ENCODE peak calls at places on chromosomes 4 and X, in five cellular contexts. N is ascending aorta, V is tibial artery, G is psoas muscle, D is adrenal gland. M is an unnamed sample. For H3K36me3, the result is how much of the 10 kb centered on the place peaks cover.

GRCh38 chr4:105140684-105141490 is 5.8 kb upstream of the TET2 start:
- DNase-seq in D (no peak), V (no peak), N (no peak), G (no peak), M (peak)

GRCh38 chr4:4386736-4387392 is at the start of gene NSG1:
- DNase-seq in N (no peak), V (no peak), D (no peak), G (no peak), M (no peak)

GRCh38 chrX:111560801-111561200 is 49.4 kb downstream of the SERTM2 start:
- DNase-seq in D (no peak), G (no peak), V (no peak), N (no peak), M (no peak)

GRCh38 chr4:118047043-118047442 is 12.8 kb downstream of the NDST3 start:
- DNase-seq in D (no peak), V (no peak), G (no peak), N (no peak), M (no peak)

GRCh38 chr4:152372444-152372843 is 163.4 kb downstream of the FBXW7 start:
- DNase-seq in D (no peak), N (no peak), G (no peak), V (no peak), M (no peak)

GRCh38 chrX:120768681-120769080 is 107.0 kb downstream of the CT47B1 start:
- DNase-seq in N (no peak), V (no peak), D (no peak), G (no peak), M (no peak)

GRCh38 chr4:36363024-36363423 is 81.6 kb downstream of the DTHD1 start:
- DNase-seq in V (no peak), N (no peak), G (no peak), D (no peak), M (no peak)

GRCh38 chrX:154800508-154801207 is 4.6 kb downstream of the MPP1 start:
- DNase-seq in G (no peak), V (no peak), N (no peak), D (no peak), M (no peak)

GRCh38 chr4:148686449-148686848 is 244.2 kb upstream of the NR3C2 start:
- DNase-seq in N (no peak), G (no peak), V (no peak), D (no peak), M (no peak)

GRCh38 chrX:152926279-152926678 is 28.4 kb downstream of the ZNF185 start:
- DNase-seq in N (no peak), D (peak), V (no peak), G (no peak), M (peak)

GRCh38 chr4:74578329-74578728 is 133.4 kb downstream of the AREG start:
- DNase-seq in G (no peak), D (no peak), V (no peak), N (no peak), M (no peak)

GRCh38 chrX:44343412-44343942 is at the start of gene EFHC2:
- DNase-seq in D (no peak), V (peak), G (peak), N (no peak), M (peak)

GRCh38 chr4:184705692-184706091 is 28.2 kb downstream of the CENPU start:
- DNase-seq in N (no peak), V (no peak), G (no peak), D (no peak), M (no peak)

GRCh38 chr4:58093352-58093751 is 983.2 kb upstream of the IGFBP7 start:
- DNase-seq in G (no peak), V (no peak), N (no peak), D (no peak), M (no peak)

GRCh38 chrX:133698298-133698697 is 283.0 kb upstream of the GPC4 start:
- DNase-seq in N (no peak), D (no peak), G (no peak), V (no peak), M (peak)

GRCh38 chrX:42022158-42022557 is 98.8 kb upstream of the CASK start:
- DNase-seq in N (no peak), G (no peak), D (no peak), V (no peak), M (no peak)

GRCh38 chr4:6424425-6424824 is 48.0 kb downstream of the PPP2R2C start:
- DNase-seq in G (no peak), D (no peak), V (no peak), N (no peak), M (no peak)

GRCh38 chr4:87865960-87866598 is 33.3 kb downstream of the MEPE start:
- DNase-seq in G (no peak), D (no peak), V (no peak), N (no peak), M (peak)

GRCh38 chr4:168484626-168485025 is 4.3 kb upstream of the DDX60L start:
- DNase-seq in G (no peak), V (no peak), D (no peak), N (no peak), M (peak)

GRCh38 chrX:50054147-50054546 is 131.8 kb downstream of the CLCN5 start:
- DNase-seq in V (no peak), N (no peak), D (no peak), G (no peak), M (no peak)

GRCh38 chr4:54548098-54548620 is 109.6 kb upstream of the KIT start:
- DNase-seq in V (no peak), N (no peak), G (no peak), D (no peak), M (no peak)

GRCh38 chr4:155676430-155676825 is 9.8 kb downstream of the GUCY1A1 start:
- DNase-seq in V (no peak), D (no peak), G (no peak), N (no peak), M (no peak)

GRCh38 chr4:1842993-1843448 is 12.9 kb downstream of the LETM1 start:
- DNase-seq in N (no peak), G (no peak), D (peak), V (no peak), M (no peak)

GRCh38 chr4:142312391-142312790 is 533.7 kb downstream of the INPP4B start:
- DNase-seq in G (no peak), V (no peak), D (no peak), N (no peak), M (no peak)

GRCh38 chrX:97057349-97057909 is 173.7 kb downstream of the RPA4 start:
- DNase-seq in V (no peak), N (no peak), G (no peak), D (no peak), M (no peak)

GRCh38 chr4:159282944-159283343 is 180.1 kb downstream of the RAPGEF2 start:
- DNase-seq in N (no peak), G (no peak), V (no peak), D (no peak), M (no peak)

GRCh38 chr4:156999175-156999517 is 27.5 kb upstream of the PDGFC start:
- DNase-seq in D (peak), V (peak), G (no peak), N (no peak), M (peak)

GRCh38 chr4:20532871-20533870 is 167.1 kb upstream of the PACRGL start:
- DNase-seq in N (no peak), D (no peak), V (no peak), G (no peak), M (peak)

GRCh38 chr4:183541081-183542045 is 36.5 kb downstream of the ING2 start:
- DNase-seq in D (no peak), V (no peak), N (no peak), G (no peak), M (no peak)

GRCh38 chr4:38109896-38110295 is 149.7 kb downstream of the PTTG2 start:
- DNase-seq in V (no peak), N (no peak), G (no peak), D (no peak), M (peak)

GRCh38 chrX:54748626-54749025 is 49.4 kb downstream of the ITIH6 start:
- DNase-seq in V (no peak), G (no peak), D (no peak), N (no peak), M (no peak)

GRCh38 chr4:148061795-148062194 is 329.9 kb downstream of the ARHGAP10 start:
- DNase-seq in V (no peak), D (no peak), G (no peak), N (no peak), M (no peak)

GRCh38 chrX:123184858-123185251 is 777 bp downstream of the GRIA3 start:
- DNase-seq in D (peak), G (no peak), N (no peak), V (peak), M (no peak)

GRCh38 chr4:8188085-8188484 is 11.0 kb upstream of the SH3TC1 start:
- DNase-seq in G (no peak), V (no peak), N (no peak), D (no peak), M (no peak)

GRCh38 chr4:48079972-48080391 is 54.1 kb downstream of the TXK start:
- DNase-seq in D (no peak), G (no peak), V (no peak), N (no peak), M (no peak)
- H3K4me3 ChIP-seq in D (no peak), G (no peak), V (no peak), N (no peak), M (no peak)

DNA sequence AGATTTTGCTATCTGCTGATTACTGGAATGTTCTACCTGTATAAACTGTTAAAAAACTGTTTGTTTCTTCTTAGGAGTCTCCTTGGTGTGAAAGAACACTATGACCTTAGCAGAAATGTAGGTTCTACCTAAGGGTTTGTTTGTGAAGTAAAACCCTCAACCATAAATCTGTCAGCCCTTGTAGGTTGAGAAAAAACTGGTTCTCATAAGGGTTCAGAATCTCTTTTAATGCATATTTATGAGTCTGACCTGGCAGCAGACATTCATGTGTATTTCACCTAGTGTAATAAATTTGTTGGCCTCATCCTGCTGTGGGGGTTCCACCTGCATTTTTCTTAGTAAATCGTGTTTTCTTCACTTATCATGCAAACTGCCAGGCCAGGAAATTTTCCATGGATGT is 42.5 kb downstream of the KLHL13 start:
- DNase-seq in V (no peak), N (no peak), D (no peak), G (no peak), M (no peak)
- H3K36me3 ChIP-seq in V (under half), N (under half), D (under half), G (under half), M (under half)

GRCh38 chr4:173211838-173212237 is 43.2 kb downstream of the GALNT7 start:
- DNase-seq in G (no peak), V (no peak), D (peak), N (no peak), M (no peak)
- H3K27ac ChIP-seq in G (no peak), V (no peak), D (no peak), N (no peak), M (peak)

DNA sequence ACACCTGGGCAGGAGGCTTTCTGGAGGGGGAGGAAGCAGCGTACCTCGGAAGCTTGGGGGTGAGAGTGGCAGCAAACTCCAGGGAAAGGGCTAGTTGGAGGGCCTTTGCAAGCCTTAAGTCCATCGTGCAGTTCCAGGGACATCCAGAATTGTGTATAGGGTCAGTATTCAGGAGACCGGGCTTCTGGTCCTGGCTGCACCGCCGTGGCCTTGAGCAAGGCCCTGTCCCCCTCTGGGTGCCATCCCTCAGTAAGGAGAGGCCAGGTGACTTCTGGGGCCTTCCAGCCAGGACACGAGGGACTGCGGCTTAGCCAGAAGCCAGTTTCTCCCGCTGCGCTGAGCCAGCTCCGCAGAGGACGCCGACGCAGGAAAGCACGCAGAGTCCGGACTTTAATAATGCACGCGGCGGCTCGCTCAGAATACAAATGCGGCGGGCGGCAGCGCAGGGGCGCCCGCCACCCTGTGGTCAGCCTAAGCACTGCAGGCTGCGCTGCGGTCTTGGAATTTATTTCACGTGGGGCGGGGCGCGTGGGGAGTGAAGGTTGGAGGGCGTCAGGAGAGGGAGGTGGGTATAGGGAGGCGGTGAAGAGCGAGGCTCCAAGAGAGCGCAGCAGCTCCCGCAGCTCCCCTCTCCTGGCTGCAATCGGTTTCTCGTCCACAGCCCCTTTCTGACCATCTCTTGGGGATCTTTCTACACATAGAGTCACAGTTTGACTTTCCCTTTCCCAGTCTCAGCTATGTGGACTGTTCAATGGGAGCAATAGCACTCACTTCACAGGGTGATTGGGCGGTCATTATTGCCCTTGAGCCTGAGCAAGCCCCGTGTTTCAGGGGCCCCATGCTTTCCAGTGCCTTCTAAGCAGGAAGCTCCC is 94.1 kb upstream of the GPR50 start:
- DNase-seq in D (peak), G (peak), N (no peak), V (peak), M (peak)
- H3K4me3 ChIP-seq in D (no peak), G (peak), N (peak), V (peak), M (no peak)